ENCODE peak calls at places on chromosomes 11 and 22, in eight cellular contexts. One of them, this sample, is unnamed. For H3K4me1, the result is how much of the 10 kb centered on the place peaks cover.

GRCh38 chr11:44927174-44927661 is 23.5 kb downstream of the TP53I11 start:
- DNase-seq in CD8-positive, alpha-beta memory T cell: peak
- DNase-seq in aorta: peak
- DNase-seq in HCT116: peak
- DNase-seq in keratinocyte: no peak
- DNase-seq in cardiac muscle cell: peak
- DNase-seq in pancreas: peak
- DNase-seq in heart right ventricle: peak
- DNase-seq in this sample: peak

GRCh38 chr11:69013009-69013951 is at the start of gene MRGPRF:
- DNase-seq in cardiac muscle cell: no peak
- DNase-seq in keratinocyte: no peak
- DNase-seq in aorta: peak
- DNase-seq in CD8-positive, alpha-beta memory T cell: no peak
- DNase-seq in HCT116: no peak
- DNase-seq in heart right ventricle: peak
- DNase-seq in pancreas: peak
- DNase-seq in this sample: peak

GRCh38 chr11:45470151-45471001 is 184.2 kb upstream of the SYT13 start:
- DNase-seq in heart right ventricle: peak
- DNase-seq in CD8-positive, alpha-beta memory T cell: no peak
- DNase-seq in pancreas: peak
- DNase-seq in keratinocyte: no peak
- DNase-seq in cardiac muscle cell: no peak
- DNase-seq in aorta: peak
- DNase-seq in HCT116: no peak
- DNase-seq in this sample: no peak

GRCh38 chr11:117221775-117222517 is 9.9 kb downstream of the PCSK7 start:
- DNase-seq in heart right ventricle: peak
- DNase-seq in HCT116: no peak
- DNase-seq in aorta: peak
- DNase-seq in pancreas: peak
- DNase-seq in keratinocyte: no peak
- DNase-seq in cardiac muscle cell: peak
- DNase-seq in CD8-positive, alpha-beta memory T cell: no peak
- DNase-seq in this sample: peak

GRCh38 chr11:66739983-66740382 is 11.0 kb upstream of the SPTBN2 start:
- DNase-seq in HCT116: no peak
- DNase-seq in cardiac muscle cell: no peak
- DNase-seq in aorta: no peak
- DNase-seq in heart right ventricle: no peak
- DNase-seq in keratinocyte: no peak
- DNase-seq in pancreas: no peak
- DNase-seq in CD8-positive, alpha-beta memory T cell: no peak
- DNase-seq in this sample: no peak

GRCh38 chr11:120054753-120055045 is 83.2 kb downstream of the TRIM29 start:
- DNase-seq in HCT116: no peak
- DNase-seq in CD8-positive, alpha-beta memory T cell: no peak
- DNase-seq in keratinocyte: no peak
- DNase-seq in pancreas: no peak
- DNase-seq in heart right ventricle: no peak
- DNase-seq in cardiac muscle cell: no peak
- DNase-seq in aorta: no peak
- DNase-seq in this sample: no peak

GRCh38 chr22:50683994-50684371 is 11.4 kb downstream of the SHANK3 start:
- DNase-seq in HCT116: no peak
- DNase-seq in pancreas: no peak
- DNase-seq in cardiac muscle cell: no peak
- DNase-seq in aorta: no peak
- DNase-seq in keratinocyte: no peak
- DNase-seq in CD8-positive, alpha-beta memory T cell: no peak
- DNase-seq in heart right ventricle: no peak
- DNase-seq in this sample: no peak

GRCh38 chr11:101880208-101880607 is 34.6 kb upstream of the CEP126 start:
- DNase-seq in cardiac muscle cell: peak
- DNase-seq in aorta: no peak
- DNase-seq in heart right ventricle: no peak
- DNase-seq in HCT116: peak
- DNase-seq in keratinocyte: no peak
- DNase-seq in pancreas: no peak
- DNase-seq in CD8-positive, alpha-beta memory T cell: no peak
- DNase-seq in this sample: no peak

DNA sequence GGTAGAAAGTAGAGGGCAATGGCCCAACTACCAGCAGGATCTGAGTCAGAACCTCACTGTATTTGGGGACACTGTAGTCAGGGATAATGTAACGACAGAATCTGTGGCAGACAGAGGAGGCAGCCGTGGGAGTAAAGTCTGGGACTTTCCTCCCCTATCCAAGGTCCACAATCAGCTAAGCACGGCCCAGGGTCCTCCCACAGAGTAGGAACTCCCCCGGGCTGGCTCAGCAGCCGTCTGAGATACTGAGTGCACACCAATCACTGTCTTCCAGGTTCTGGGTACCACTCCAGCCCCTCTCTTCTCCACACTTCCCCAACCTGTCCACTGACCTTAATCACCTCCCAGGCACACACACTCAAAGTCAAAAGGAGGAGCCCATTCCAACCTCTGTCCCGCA is 3.2 kb downstream of the IGSF9B start:
- DNase-seq in CD8-positive, alpha-beta memory T cell: no peak
- DNase-seq in heart right ventricle: no peak
- DNase-seq in keratinocyte: no peak
- DNase-seq in aorta: no peak
- DNase-seq in pancreas: no peak
- DNase-seq in HCT116: no peak
- DNase-seq in cardiac muscle cell: no peak
- DNase-seq in this sample: no peak
- H3K27ac ChIP-seq in CD8-positive, alpha-beta memory T cell: no peak
- H3K27ac ChIP-seq in heart right ventricle: peak
- H3K27ac ChIP-seq in keratinocyte: no peak
- H3K27ac ChIP-seq in aorta: no peak
- H3K27ac ChIP-seq in pancreas: no peak
- H3K27ac ChIP-seq in HCT116: no peak
- H3K27ac ChIP-seq in cardiac muscle cell: no peak
- H3K27ac ChIP-seq in this sample: peak

GRCh38 chr22:35981900-35982299 is 46.7 kb downstream of the RBFOX2 start:
- DNase-seq in keratinocyte: no peak
- DNase-seq in HCT116: no peak
- DNase-seq in pancreas: no peak
- DNase-seq in CD8-positive, alpha-beta memory T cell: no peak
- DNase-seq in heart right ventricle: no peak
- DNase-seq in cardiac muscle cell: no peak
- DNase-seq in aorta: no peak
- DNase-seq in this sample: no peak

GRCh38 chr22:35972559-35972958 is 56.1 kb downstream of the RBFOX2 start:
- DNase-seq in keratinocyte: no peak
- DNase-seq in aorta: no peak
- DNase-seq in heart right ventricle: no peak
- DNase-seq in CD8-positive, alpha-beta memory T cell: no peak
- DNase-seq in HCT116: no peak
- DNase-seq in pancreas: no peak
- DNase-seq in cardiac muscle cell: no peak
- DNase-seq in this sample: no peak

GRCh38 chr22:35978889-35979288 is 49.7 kb downstream of the RBFOX2 start:
- DNase-seq in pancreas: no peak
- DNase-seq in heart right ventricle: no peak
- DNase-seq in CD8-positive, alpha-beta memory T cell: no peak
- DNase-seq in HCT116: no peak
- DNase-seq in cardiac muscle cell: no peak
- DNase-seq in keratinocyte: no peak
- DNase-seq in aorta: no peak
- DNase-seq in this sample: no peak

GRCh38 chr22:35973388-35973787 is 55.2 kb downstream of the RBFOX2 start:
- DNase-seq in aorta: no peak
- DNase-seq in cardiac muscle cell: no peak
- DNase-seq in pancreas: peak
- DNase-seq in CD8-positive, alpha-beta memory T cell: no peak
- DNase-seq in keratinocyte: no peak
- DNase-seq in heart right ventricle: no peak
- DNase-seq in HCT116: no peak
- DNase-seq in this sample: no peak

GRCh38 chr22:35977136-35977535 is 51.5 kb downstream of the RBFOX2 start:
- DNase-seq in pancreas: no peak
- DNase-seq in aorta: no peak
- DNase-seq in CD8-positive, alpha-beta memory T cell: no peak
- DNase-seq in heart right ventricle: no peak
- DNase-seq in cardiac muscle cell: no peak
- DNase-seq in HCT116: no peak
- DNase-seq in keratinocyte: no peak
- DNase-seq in this sample: no peak
- H3K4me1 ChIP-seq in pancreas: under half
- H3K4me1 ChIP-seq in aorta: under half
- H3K4me1 ChIP-seq in CD8-positive, alpha-beta memory T cell: under half
- H3K4me1 ChIP-seq in heart right ventricle: under half
- H3K4me1 ChIP-seq in cardiac muscle cell: under half
- H3K4me1 ChIP-seq in HCT116: under half
- H3K4me1 ChIP-seq in keratinocyte: under half
- H3K4me1 ChIP-seq in this sample: under half

GRCh38 chr11:47270331-47271271 is 668 bp downstream of the MADD start:
- DNase-seq in keratinocyte: no peak
- DNase-seq in aorta: no peak
- DNase-seq in heart right ventricle: peak
- DNase-seq in cardiac muscle cell: peak
- DNase-seq in HCT116: no peak
- DNase-seq in CD8-positive, alpha-beta memory T cell: peak
- DNase-seq in pancreas: peak
- DNase-seq in this sample: peak

GRCh38 chr11:47272706-47273105 is 2.8 kb downstream of the MADD start:
- DNase-seq in heart right ventricle: no peak
- DNase-seq in pancreas: no peak
- DNase-seq in HCT116: no peak
- DNase-seq in keratinocyte: no peak
- DNase-seq in CD8-positive, alpha-beta memory T cell: no peak
- DNase-seq in aorta: no peak
- DNase-seq in cardiac muscle cell: peak
- DNase-seq in this sample: no peak

GRCh38 chr11:47271961-47272661 is 2.2 kb downstream of the MADD start:
- DNase-seq in keratinocyte: no peak
- DNase-seq in heart right ventricle: peak
- DNase-seq in aorta: no peak
- DNase-seq in cardiac muscle cell: peak
- DNase-seq in pancreas: peak
- DNase-seq in CD8-positive, alpha-beta memory T cell: no peak
- DNase-seq in HCT116: no peak
- DNase-seq in this sample: no peak

GRCh38 chr11:47269829-47270305 is at the start of gene MADD:
- DNase-seq in cardiac muscle cell: peak
- DNase-seq in heart right ventricle: peak
- DNase-seq in aorta: peak
- DNase-seq in pancreas: peak
- DNase-seq in keratinocyte: no peak
- DNase-seq in HCT116: peak
- DNase-seq in CD8-positive, alpha-beta memory T cell: peak
- DNase-seq in this sample: peak

GRCh38 chr11:47271328-47271727 is 1.4 kb downstream of the MADD start:
- DNase-seq in keratinocyte: no peak
- DNase-seq in HCT116: no peak
- DNase-seq in heart right ventricle: no peak
- DNase-seq in cardiac muscle cell: no peak
- DNase-seq in aorta: no peak
- DNase-seq in CD8-positive, alpha-beta memory T cell: no peak
- DNase-seq in pancreas: no peak
- DNase-seq in this sample: no peak
- H3K4me3 ChIP-seq in keratinocyte: peak
- H3K4me3 ChIP-seq in HCT116: peak
- H3K4me3 ChIP-seq in heart right ventricle: peak
- H3K4me3 ChIP-seq in cardiac muscle cell: peak
- H3K4me3 ChIP-seq in aorta: no peak
- H3K4me3 ChIP-seq in CD8-positive, alpha-beta memory T cell: peak
- H3K4me3 ChIP-seq in pancreas: no peak
- H3K4me3 ChIP-seq in this sample: peak

GRCh38 chr11:114811971-114812370 is 133.6 kb downstream of the NXPE2 start:
- DNase-seq in heart right ventricle: no peak
- DNase-seq in cardiac muscle cell: no peak
- DNase-seq in keratinocyte: no peak
- DNase-seq in pancreas: no peak
- DNase-seq in HCT116: no peak
- DNase-seq in CD8-positive, alpha-beta memory T cell: no peak
- DNase-seq in aorta: no peak
- DNase-seq in this sample: no peak
- H3K27ac ChIP-seq in heart right ventricle: no peak
- H3K27ac ChIP-seq in cardiac muscle cell: no peak
- H3K27ac ChIP-seq in keratinocyte: no peak
- H3K27ac ChIP-seq in pancreas: no peak
- H3K27ac ChIP-seq in HCT116: no peak
- H3K27ac ChIP-seq in CD8-positive, alpha-beta memory T cell: no peak
- H3K27ac ChIP-seq in aorta: no peak
- H3K27ac ChIP-seq in this sample: no peak

GRCh38 chr11:118774032-118774431 is 16.9 kb downstream of the DDX6 start:
- DNase-seq in HCT116: no peak
- DNase-seq in cardiac muscle cell: no peak
- DNase-seq in pancreas: no peak
- DNase-seq in heart right ventricle: no peak
- DNase-seq in keratinocyte: no peak
- DNase-seq in aorta: no peak
- DNase-seq in CD8-positive, alpha-beta memory T cell: no peak
- DNase-seq in this sample: no peak

GRCh38 chr11:118763038-118763437 is 27.9 kb downstream of the DDX6 start:
- DNase-seq in aorta: no peak
- DNase-seq in pancreas: no peak
- DNase-seq in heart right ventricle: no peak
- DNase-seq in HCT116: no peak
- DNase-seq in CD8-positive, alpha-beta memory T cell: no peak
- DNase-seq in cardiac muscle cell: no peak
- DNase-seq in keratinocyte: no peak
- DNase-seq in this sample: no peak

GRCh38 chr11:118771481-118772278 is 19.3 kb downstream of the DDX6 start:
- DNase-seq in heart right ventricle: no peak
- DNase-seq in CD8-positive, alpha-beta memory T cell: no peak
- DNase-seq in keratinocyte: no peak
- DNase-seq in pancreas: no peak
- DNase-seq in aorta: no peak
- DNase-seq in HCT116: no peak
- DNase-seq in cardiac muscle cell: no peak
- DNase-seq in this sample: no peak

GRCh38 chr11:118766035-118766434 is 24.9 kb downstream of the DDX6 start:
- DNase-seq in keratinocyte: no peak
- DNase-seq in aorta: no peak
- DNase-seq in pancreas: no peak
- DNase-seq in cardiac muscle cell: no peak
- DNase-seq in HCT116: no peak
- DNase-seq in heart right ventricle: no peak
- DNase-seq in CD8-positive, alpha-beta memory T cell: no peak
- DNase-seq in this sample: no peak

DNA sequence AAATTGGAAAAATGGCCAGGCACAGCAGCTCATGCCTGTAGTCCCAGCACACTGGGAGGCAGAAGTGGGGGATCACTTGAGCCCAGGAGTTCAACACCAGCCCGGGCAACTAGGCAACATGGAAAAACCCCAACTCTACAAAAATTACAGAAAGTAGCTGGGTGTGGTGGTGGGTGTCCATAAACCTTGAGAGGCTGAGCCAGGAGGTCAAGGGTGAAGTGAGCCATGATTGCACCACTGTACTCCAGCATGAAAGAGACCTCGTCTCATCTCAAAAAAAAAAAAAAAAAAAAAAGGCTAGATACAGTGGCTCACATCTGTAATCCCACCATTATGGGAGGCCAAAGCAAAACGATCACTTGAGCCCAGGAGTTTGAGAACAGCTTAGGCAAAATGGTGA is 22.2 kb downstream of the DDX6 start:
- DNase-seq in HCT116: no peak
- DNase-seq in cardiac muscle cell: no peak
- DNase-seq in CD8-positive, alpha-beta memory T cell: no peak
- DNase-seq in aorta: no peak
- DNase-seq in heart right ventricle: no peak
- DNase-seq in keratinocyte: no peak
- DNase-seq in pancreas: no peak
- DNase-seq in this sample: no peak
- H3K4me1 ChIP-seq in HCT116: under half
- H3K4me1 ChIP-seq in cardiac muscle cell: under half
- H3K4me1 ChIP-seq in CD8-positive, alpha-beta memory T cell: half or more
- H3K4me1 ChIP-seq in aorta: under half
- H3K4me1 ChIP-seq in heart right ventricle: under half
- H3K4me1 ChIP-seq in keratinocyte: under half
- H3K4me1 ChIP-seq in pancreas: under half
- H3K4me1 ChIP-seq in this sample: half or more

This sample was measured in sigmoid colon.